ENCODE peak calls at places on chromosomes 1 and 21, in six cellular contexts. L is lung, F is HL-60, E is GM12865, Y is activated B cell treated with CpG ODN at 0.5 μM for 24 hours, O is H9. Q is an unnamed sample.

GRCh38 chr1:210541680-210542358 is 213.1 kb downstream of the HHAT start:
- DNase-seq in L (no peak), F (no peak), E (no peak), Y (no peak), O (peak; percentile 46), Q (no peak)

GRCh38 chr1:225651872-225652725 is 824 bp downstream of the ENAH start:
- DNase-seq in L (no peak), F (no peak), E (no peak), Y (no peak), O (no peak), Q (peak; percentile 84)

GRCh38 chr1:57711326-57711725 is 287.5 kb upstream of the DAB1 start:
- DNase-seq in L (no peak), F (no peak), E (no peak), Y (no peak), O (no peak), Q (no peak)

GRCh38 chr1:151711044-151711800 is 5.4 kb downstream of the CELF3 start:
- DNase-seq in L (no peak), F (no peak), E (no peak), Y (no peak), O (no peak), Q (no peak)

GRCh38 chr1:113053344-113054138 is 19.5 kb upstream of the LRIG2 start:
- DNase-seq in L (no peak), F (no peak), E (no peak), Y (no peak), O (no peak), Q (no peak)

GRCh38 chr1:86872086-86872485 is 41.8 kb downstream of the SELENOF start:
- DNase-seq in L (no peak), F (no peak), E (no peak), Y (no peak), O (no peak), Q (no peak)

GRCh38 chr1:33583567-33583966 is 111.1 kb downstream of the ZSCAN20 start:
- DNase-seq in L (no peak), F (no peak), E (no peak), Y (no peak), O (no peak), Q (peak; percentile 10)

GRCh38 chr1:202592141-202592540 is 118.1 kb downstream of the SYT2 start:
- DNase-seq in L (no peak), F (no peak), E (no peak), Y (no peak), O (no peak), Q (no peak)

GRCh38 chr1:204809488-204809887 is 61.2 kb upstream of the NFASC start:
- DNase-seq in L (no peak), F (no peak), E (no peak), Y (no peak), O (no peak), Q (no peak)

GRCh38 chr1:9960705-9961562 is 17.7 kb downstream of the NMNAT1 start:
- DNase-seq in L (no peak), F (no peak), E (peak; percentile 61), Y (peak; percentile 50), O (peak; percentile 69), Q (no peak)

GRCh38 chr1:8152731-8153702 is 126.9 kb upstream of the ERRFI1 start:
- DNase-seq in L (no peak), F (no peak), E (no peak), Y (no peak), O (no peak), Q (no peak)

GRCh38 chr21:37087188-37087587 is 14.1 kb downstream of the TTC3 start:
- DNase-seq in L (no peak), F (no peak), E (no peak), Y (no peak), O (no peak), Q (no peak)

GRCh38 chr1:208682664-208683013 is 438.5 kb upstream of the PLXNA2 start:
- DNase-seq in L (no peak), F (no peak), E (no peak), Y (no peak), O (no peak), Q (no peak)

GRCh38 chr1:58011978-58012377 is 534.5 kb downstream of the OMA1 start:
- DNase-seq in L (no peak), F (no peak), E (no peak), Y (no peak), O (no peak), Q (no peak)

GRCh38 chr1:213914351-213914750 is 73.4 kb upstream of the PROX1 start:
- DNase-seq in L (no peak), F (no peak), E (no peak), Y (no peak), O (no peak), Q (no peak)

GRCh38 chr21:29194847-29195246 is 64.4 kb downstream of the MAP3K7CL start:
- DNase-seq in L (no peak), F (no peak), E (no peak), Y (no peak), O (no peak), Q (no peak)

GRCh38 chr1:45585110-45585426 is 1.2 kb downstream of the NASP start:
- DNase-seq in L (no peak), F (no peak), E (no peak), Y (no peak), O (no peak), Q (no peak)

GRCh38 chr1:45585496-45586075 is 1.7 kb downstream of the NASP start:
- DNase-seq in L (no peak), F (no peak), E (peak; percentile 17), Y (no peak), O (no peak), Q (peak; percentile 19)

GRCh38 chr1:45583666-45584350 is at the start of gene NASP:
- DNase-seq in L (peak; percentile 91), F (peak; percentile 72), E (peak; percentile 90), Y (peak; percentile 98), O (peak; percentile 87), Q (peak; percentile 96)

GRCh38 chr1:45583264-45583665 is 576 bp upstream of the NASP start:
- DNase-seq in L (peak; percentile 97), F (peak; percentile 92), E (peak; percentile 99), Y (peak; percentile 84), O (peak; percentile 97), Q (peak; percentile 97)

DNA sequence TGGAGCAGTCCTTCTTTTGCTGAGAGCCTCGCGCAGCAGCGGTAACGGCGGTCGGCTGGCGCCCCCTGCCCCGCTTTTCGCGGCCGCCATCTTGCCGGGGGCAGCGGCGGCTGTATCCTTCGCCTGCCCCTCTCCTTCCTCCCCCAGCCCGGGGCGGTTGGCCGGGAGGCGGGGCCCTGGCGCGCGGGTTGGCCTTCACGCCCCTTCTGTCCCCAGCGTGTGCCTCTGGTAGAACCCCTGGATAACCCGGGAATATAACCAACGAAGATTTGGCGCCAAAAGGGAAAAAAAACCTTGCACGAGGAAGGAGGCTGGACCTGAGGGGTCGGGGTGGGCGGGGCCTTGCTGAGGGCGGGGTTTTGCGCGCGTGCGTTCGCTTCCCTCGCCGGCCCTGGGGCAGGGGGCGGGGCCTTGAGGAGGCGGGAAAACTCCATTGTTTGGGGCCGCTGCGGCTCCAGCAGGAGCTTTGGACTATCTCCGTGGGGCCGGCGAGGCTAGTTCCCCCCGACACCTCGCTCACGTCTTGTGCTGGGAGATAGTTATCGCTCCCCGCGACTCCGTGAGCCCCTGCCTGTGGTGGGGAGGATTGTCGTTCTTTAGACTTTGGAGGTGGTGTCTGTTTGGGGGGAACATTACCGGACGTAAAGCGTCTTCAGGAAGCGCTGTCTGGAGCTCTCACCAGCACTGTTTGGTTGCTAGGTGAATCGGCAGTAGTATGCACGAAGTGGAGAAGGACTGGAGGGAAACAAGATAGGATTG is 689 bp downstream of the NASP start:
- DNase-seq in L (peak; percentile 90), F (peak; percentile 78), E (peak; percentile 93), Y (peak; percentile 76), O (peak; percentile 93), Q (peak; percentile 96)
- TF ChIP-seq CTCF in L (no peak), F (no peak), E (no peak), Y (no peak), O (peak; percentile 33), Q (peak; percentile 27)

GRCh38 chr1:41330588-41331545 is 30.4 kb upstream of the FOXO6 start:
- DNase-seq in L (no peak), F (peak; percentile 28), E (no peak), Y (no peak), O (peak; percentile 89), Q (peak; percentile 70)
- TF ChIP-seq CTCF in L (no peak), F (no peak), E (no peak), Y (no peak), O (peak; percentile 64), Q (peak; percentile 11)

DNA sequence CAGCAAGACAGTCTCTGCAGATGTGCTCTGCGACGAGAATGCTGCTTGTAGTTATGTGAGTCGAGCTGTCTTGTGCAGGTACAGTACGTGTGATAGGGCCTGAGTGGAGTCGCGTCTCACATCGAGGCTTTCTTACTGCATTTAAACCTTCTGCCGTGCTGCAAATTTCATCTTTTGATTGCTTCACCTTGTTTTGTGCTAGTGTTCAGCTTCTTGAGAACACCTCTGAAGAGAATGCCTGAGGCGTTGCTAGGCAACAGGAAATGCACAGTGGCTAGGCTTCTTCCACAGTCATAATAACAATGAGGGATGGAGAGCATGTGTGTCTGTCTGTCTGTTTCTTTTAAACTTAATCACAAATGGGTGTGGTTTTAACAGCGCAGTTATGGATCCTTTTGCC is 52.9 kb downstream of the MRPS6 start:
- DNase-seq in L (no peak), F (no peak), E (no peak), Y (no peak), O (no peak), Q (no peak)
- TF ChIP-seq CTCF in L (no peak), F (no peak), E (no peak), Y (no peak), O (no peak), Q (no peak)

GRCh38 chr1:248243204-248243603 is 12.0 kb downstream of the OR2M4 start:
- DNase-seq in L (no peak), F (peak; percentile 3), E (peak; percentile 66), Y (no peak), O (no peak), Q (no peak)
- TF ChIP-seq CTCF in L (no peak), F (peak; percentile 54), E (peak; percentile 77), Y (no peak), O (peak; percentile 68), Q (peak; percentile 46)

GRCh38 chr21:45354970-45355369 is 50.0 kb upstream of the COL18A1 start:
- DNase-seq in L (no peak), F (no peak), E (no peak), Y (no peak), O (no peak), Q (no peak)
- TF ChIP-seq CTCF in L (no peak), F (no peak), E (no peak), Y (no peak), O (no peak), Q (no peak)

GRCh38 chr1:160361814-160362167 is 5.1 kb upstream of the NHLH1 start:
- DNase-seq in L (no peak), F (no peak), E (no peak), Y (no peak), O (no peak), Q (no peak)
- TF ChIP-seq CTCF in L (no peak), F (no peak), E (no peak), Y (no peak), O (no peak), Q (no peak)

GRCh38 chr1:16205333-16205671 is 7.2 kb downstream of the ARHGEF19 start:
- DNase-seq in L (no peak), F (no peak), E (no peak), Y (no peak), O (no peak), Q (no peak)
- TF ChIP-seq CTCF in L (no peak), F (no peak), E (no peak), Y (no peak), O (peak; percentile 6), Q (no peak)

GRCh38 chr1:156130578-156130942 is 16.0 kb downstream of the LMNA start:
- DNase-seq in L (no peak), F (no peak), E (no peak), Y (no peak), O (no peak), Q (no peak)
- TF ChIP-seq CTCF in L (no peak), F (no peak), E (no peak), Y (no peak), O (no peak), Q (peak; percentile 12)

Q was measured in osteocyte.